ENCODE peak calls at places on chromosomes 13 and 19, in five cellular contexts. L is PC-9, F is HL-60, H is HCT116, E is pancreas. O is an unnamed sample.

GRCh38 chr13:29908917-29909755 is 58.7 kb upstream of the UBL3 start:
- DNase-seq in L (no peak), F (no peak), H (no peak), E (no peak), O (no peak)

GRCh38 chr13:109148243-109148642 is 518.8 kb downstream of the MYO16 start:
- DNase-seq in L (no peak), F (no peak), H (no peak), E (no peak), O (no peak)

GRCh38 chr13:30690282-30691188 is 44.8 kb upstream of the ALOX5AP start:
- DNase-seq in L (peak), F (peak), H (no peak), E (no peak), O (no peak)

GRCh38 chr13:75636339-75637095 is 387 bp downstream of the LMO7 start:
- DNase-seq in L (peak), F (peak), H (no peak), E (peak), O (peak)

GRCh38 chr19:10695401-10696398 is 5.5 kb upstream of the QTRT1 start:
- DNase-seq in L (peak), F (peak), H (peak), E (peak), O (peak)

GRCh38 chr13:48636550-48636949 is 17.2 kb upstream of the CYSLTR2 start:
- DNase-seq in L (no peak), F (no peak), H (no peak), E (no peak), O (no peak)

GRCh38 chr13:26964278-26965057 is 203.9 kb upstream of the GPR12 start:
- DNase-seq in L (peak), F (no peak), H (no peak), E (peak), O (no peak)

GRCh38 chr19:54137913-54138776 is 583 bp downstream of the CNOT3 start:
- DNase-seq in L (peak), F (no peak), H (no peak), E (peak), O (no peak)

GRCh38 chr13:101231751-101232428 is 184.4 kb downstream of the NALCN start:
- DNase-seq in L (no peak), F (no peak), H (no peak), E (no peak), O (no peak)

GRCh38 chr19:42275103-42275502 is 6.1 kb downstream of the CIC start:
- DNase-seq in L (no peak), F (no peak), H (no peak), E (peak), O (no peak)

GRCh38 chr13:27293873-27294515 is 23.4 kb downstream of the RASL11A start:
- DNase-seq in L (no peak), F (no peak), H (no peak), E (no peak), O (no peak)

GRCh38 chr19:7654401-7654800 is 14.4 kb upstream of the RETN start:
- DNase-seq in L (no peak), F (no peak), H (no peak), E (no peak), O (no peak)

GRCh38 chr19:29511768-29512167 is 14.0 kb upstream of the VSTM2B start:
- DNase-seq in L (no peak), F (no peak), H (no peak), E (no peak), O (no peak)

GRCh38 chr19:282501-282900 is 8.7 kb downstream of the PLPP2 start:
- DNase-seq in L (no peak), F (no peak), H (no peak), E (no peak), O (no peak)

GRCh38 chr19:15495151-15495550 is 13.2 kb upstream of the CYP4F22 start:
- DNase-seq in L (no peak), F (no peak), H (no peak), E (no peak), O (no peak)

GRCh38 chr19:53530622-53531021 is 7.3 kb upstream of the ZNF331 start:
- DNase-seq in L (no peak), F (no peak), H (no peak), E (no peak), O (no peak)

DNA sequence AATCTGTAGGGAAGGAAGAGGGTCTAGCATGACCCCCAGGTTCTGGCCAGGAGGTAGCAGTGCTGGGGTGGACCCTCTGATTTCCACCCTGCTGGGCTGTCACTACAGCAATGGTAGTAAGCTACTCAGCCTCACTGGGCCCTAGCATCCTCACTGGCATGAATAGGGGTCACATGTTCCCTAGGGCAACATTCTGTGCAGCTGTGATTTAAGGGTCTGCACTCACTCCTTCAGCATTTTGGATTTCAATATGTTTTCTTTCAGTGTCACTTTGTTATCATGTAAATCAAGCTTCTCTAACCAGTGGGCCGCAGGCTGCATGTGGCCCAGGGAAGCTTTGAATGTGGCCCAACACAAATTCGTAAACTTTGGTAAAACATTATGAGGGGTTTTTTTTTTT is 57.8 kb downstream of the SPATA13 start:
- DNase-seq in L (no peak), F (no peak), H (no peak), E (no peak), O (no peak)
- H3K27ac ChIP-seq in L (no peak), F (no peak), H (no peak), E (peak), O (peak)

GRCh38 chr19:38869836-38870607 is 8.1 kb downstream of the RINL start:
- DNase-seq in L (no peak), F (peak), H (no peak), E (peak), O (no peak)

GRCh38 chr19:38868551-38868950 is 9.5 kb downstream of the RINL start:
- DNase-seq in L (no peak), F (no peak), H (no peak), E (no peak), O (no peak)

GRCh38 chr19:38867176-38867780 is 10.8 kb downstream of the RINL start:
- DNase-seq in L (no peak), F (no peak), H (no peak), E (no peak), O (no peak)

GRCh38 chr19:38869160-38869835 is 8.8 kb downstream of the RINL start:
- DNase-seq in L (no peak), F (peak), H (no peak), E (peak), O (no peak)

GRCh38 chr19:38870612-38871011 is 7.5 kb downstream of the RINL start:
- DNase-seq in L (no peak), F (no peak), H (no peak), E (no peak), O (no peak)
- H3K27ac ChIP-seq in L (no peak), F (no peak), H (no peak), E (no peak), O (no peak)

DNA sequence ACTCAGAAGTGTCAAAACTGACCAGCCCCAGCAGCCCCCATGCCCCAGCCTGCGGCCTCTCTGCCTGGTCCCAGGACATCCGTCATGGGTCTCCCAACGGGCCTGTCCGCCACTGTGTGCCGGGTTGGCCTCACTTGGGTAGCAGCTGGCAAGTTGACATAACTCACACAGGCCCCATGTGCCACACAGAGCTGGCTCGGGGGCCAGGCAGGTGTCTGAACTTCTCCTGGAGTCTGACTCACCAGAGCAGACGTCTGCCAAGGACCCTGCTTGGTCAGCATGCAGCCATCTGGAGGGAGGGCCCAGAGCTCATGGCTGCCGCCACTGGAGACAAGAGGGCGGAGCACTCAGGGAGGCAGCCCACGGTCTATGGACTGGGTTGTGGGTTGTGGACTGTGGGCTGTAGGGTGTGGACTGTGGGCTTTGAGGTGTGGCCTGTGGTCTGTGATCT is 32.0 kb upstream of the TMEM255B start:
- DNase-seq in L (no peak), F (no peak), H (no peak), E (peak), O (no peak)
- H3K27ac ChIP-seq in L (no peak), F (no peak), H (peak), E (no peak), O (no peak)

GRCh38 chr19:38247734-38248268 is 8.4 kb downstream of the PPP1R14A start:
- DNase-seq in L (no peak), F (no peak), H (no peak), E (no peak), O (peak)
- H3K27ac ChIP-seq in L (no peak), F (no peak), H (no peak), E (no peak), O (peak)

GRCh38 chr19:48569814-48570213 is 17.8 kb downstream of the SULT2B1 start:
- DNase-seq in L (no peak), F (no peak), H (no peak), E (no peak), O (no peak)

GRCh38 chr19:48573163-48573505 is 21.2 kb downstream of the SULT2B1 start:
- DNase-seq in L (no peak), F (no peak), H (no peak), E (no peak), O (no peak)

GRCh38 chr19:48568345-48568886 is 16.4 kb downstream of the SULT2B1 start:
- DNase-seq in L (peak), F (no peak), H (peak), E (peak), O (peak)

GRCh38 chr19:48575931-48576622 is 24.1 kb downstream of the SULT2B1 start:
- DNase-seq in L (no peak), F (no peak), H (no peak), E (no peak), O (no peak)

DNA sequence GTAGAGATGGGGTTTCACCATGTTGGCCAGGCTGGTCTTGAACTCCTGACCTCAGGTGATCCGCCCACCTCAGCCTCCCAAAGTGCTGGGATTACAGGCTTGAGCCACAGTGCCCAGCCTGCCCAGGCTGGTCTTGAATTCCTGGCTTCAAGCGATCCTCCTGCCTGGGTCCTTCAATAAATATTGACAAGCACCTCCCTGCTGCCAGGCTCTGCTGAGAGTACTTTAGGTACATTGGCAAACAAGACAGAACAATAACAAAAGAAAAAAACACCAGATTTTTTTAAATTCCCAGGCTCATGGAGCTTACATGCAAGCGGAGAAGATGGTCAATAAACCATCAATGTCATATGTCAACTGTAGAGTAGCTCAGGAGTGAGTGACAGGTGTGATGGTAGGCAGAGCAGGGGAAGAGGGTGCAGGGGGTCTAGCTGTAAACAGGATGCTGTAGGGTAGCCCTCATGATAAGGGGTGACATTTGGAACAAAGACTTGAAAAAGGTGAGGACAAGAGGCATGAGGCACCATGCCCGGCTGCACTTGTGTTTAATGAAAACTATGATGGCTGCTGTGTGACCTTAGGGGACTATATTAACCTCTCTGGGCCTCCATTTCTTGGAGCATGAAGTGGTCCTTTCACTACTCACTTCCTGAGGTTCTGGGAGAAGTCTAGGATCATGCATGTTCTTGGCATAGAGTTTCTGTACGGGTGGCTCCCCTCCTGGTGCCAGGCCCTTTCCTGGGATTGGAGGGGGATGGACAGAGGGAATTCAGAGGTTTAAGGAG is 19.6 kb downstream of the SULT2B1 start:
- DNase-seq in L (no peak), F (no peak), H (no peak), E (no peak), O (no peak)
- H3K27ac ChIP-seq in L (no peak), F (no peak), H (no peak), E (no peak), O (no peak)

GRCh38 chr19:51593138-51593890 is 22.2 kb downstream of the ZNF175 start:
- DNase-seq in L (no peak), F (no peak), H (no peak), E (peak), O (no peak)
- H3K27ac ChIP-seq in L (no peak), F (no peak), H (no peak), E (no peak), O (peak)

DNA sequence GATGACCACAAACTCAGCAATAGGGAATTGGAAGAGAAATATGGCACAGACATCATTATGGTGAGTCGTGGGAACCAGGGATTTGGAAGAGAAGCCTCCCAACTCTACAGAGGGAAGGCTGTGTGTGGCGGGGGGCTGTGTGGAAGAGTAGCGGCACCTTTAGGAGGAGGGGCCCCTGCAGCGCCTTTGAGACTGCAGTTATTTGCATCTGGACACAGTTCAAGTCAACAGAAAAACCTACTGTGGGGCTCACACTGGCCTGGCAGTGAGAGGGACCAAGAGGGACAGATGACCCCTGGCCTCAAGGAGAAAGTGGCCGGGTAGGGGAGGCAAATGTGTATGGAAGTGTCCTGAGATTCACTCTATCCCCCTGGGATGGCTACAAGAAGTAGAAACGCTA is 5.1 kb downstream of the ATP12A start:
- DNase-seq in L (no peak), F (no peak), H (no peak), E (no peak), O (no peak)
- H3K27ac ChIP-seq in L (no peak), F (no peak), H (no peak), E (no peak), O (no peak)

DNA sequence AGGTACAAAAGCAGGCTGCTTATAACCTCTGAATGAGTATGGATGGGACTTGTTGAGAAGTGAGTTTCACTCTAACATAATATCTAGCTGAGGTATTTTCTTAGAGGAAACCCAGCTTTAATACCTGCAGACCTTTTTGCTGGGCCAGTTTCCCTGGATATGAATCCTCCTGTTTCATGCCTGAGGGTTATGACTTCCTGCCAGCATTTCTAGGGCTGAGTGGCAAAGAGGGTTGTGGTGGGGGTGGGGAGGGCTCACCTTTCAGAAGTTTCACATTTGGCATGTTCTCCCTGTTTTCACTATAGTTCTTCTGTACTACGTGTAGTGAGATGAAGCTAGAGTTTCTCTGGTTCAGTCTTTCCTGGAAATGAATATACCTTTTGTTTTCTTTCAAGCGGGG is 73.7 kb downstream of the LACC1 start:
- DNase-seq in L (peak), F (no peak), H (no peak), E (no peak), O (no peak)
- H3K27ac ChIP-seq in L (no peak), F (no peak), H (no peak), E (no peak), O (no peak)